ENCODE peak calls at places on chromosomes 5 and 9, in four cellular contexts. N is right cardiac atrium, H is heart right ventricle, R is lung. U is an unnamed sample.

GRCh38 chr9:135708164-135708563 is 6.2 kb downstream of the KCNT1 start:
- DNase-seq in R (no peak), N (no peak), H (no peak), U (no peak)

GRCh38 chr9:110337727-110338522 is at the start of gene TXNDC8:
- DNase-seq in H (no peak), R (no peak), N (no peak), U (no peak)

GRCh38 chr9:111852291-111852690 is 44.3 kb upstream of the UGCG start:
- DNase-seq in N (no peak), H (no peak), R (no peak), U (no peak)

GRCh38 chr9:7536310-7536939 is 263.2 kb downstream of the DMAC1 start:
- DNase-seq in R (peak; percentile 44), H (peak; percentile 16), N (peak; percentile 57), U (peak; percentile 78)

GRCh38 chr5:10229306-10230048 is 20.2 kb downstream of the ATPSCKMT start:
- DNase-seq in N (no peak), R (no peak), H (no peak), U (no peak)

GRCh38 chr9:80635065-80635464 is 1054.3 kb downstream of the TLE1 start:
- DNase-seq in N (no peak), R (no peak), H (no peak), U (no peak)

GRCh38 chr5:7397005-7397546 is 1.1 kb downstream of the ADCY2 start:
- DNase-seq in N (no peak), R (no peak), H (no peak), U (peak; percentile 49)

GRCh38 chr5:126503602-126504104 is 80.4 kb downstream of the GRAMD2B start:
- DNase-seq in N (peak; percentile 79), R (no peak), H (no peak), U (peak; percentile 64)

GRCh38 chr5:168568738-168569137 is 10.4 kb downstream of the PANK3 start:
- DNase-seq in R (no peak), H (no peak), N (no peak), U (no peak)

GRCh38 chr9:132497731-132498130 is 84.7 kb upstream of the BARHL1 start:
- DNase-seq in H (no peak), N (no peak), R (no peak), U (no peak)

GRCh38 chr9:97388721-97389238 is 23.1 kb upstream of the TDRD7 start:
- DNase-seq in N (no peak), H (no peak), R (no peak), U (peak; percentile 6)

GRCh38 chr9:83220737-83221136 is 157.8 kb upstream of the RASEF start:
- DNase-seq in N (no peak), R (no peak), H (no peak), U (peak; percentile 46)

GRCh38 chr5:54522080-54522479 is 4.5 kb downstream of the SNX18 start:
- DNase-seq in N (no peak), H (no peak), R (no peak), U (no peak)
- H3K4me1 ChIP-seq in N (peaks cover 15% of the 10 kb centered on the region), H (peaks cover 66% of the 10 kb centered on the region), R (peaks cover 24% of the 10 kb centered on the region), U (peaks cover 38% of the 10 kb centered on the region)

DNA sequence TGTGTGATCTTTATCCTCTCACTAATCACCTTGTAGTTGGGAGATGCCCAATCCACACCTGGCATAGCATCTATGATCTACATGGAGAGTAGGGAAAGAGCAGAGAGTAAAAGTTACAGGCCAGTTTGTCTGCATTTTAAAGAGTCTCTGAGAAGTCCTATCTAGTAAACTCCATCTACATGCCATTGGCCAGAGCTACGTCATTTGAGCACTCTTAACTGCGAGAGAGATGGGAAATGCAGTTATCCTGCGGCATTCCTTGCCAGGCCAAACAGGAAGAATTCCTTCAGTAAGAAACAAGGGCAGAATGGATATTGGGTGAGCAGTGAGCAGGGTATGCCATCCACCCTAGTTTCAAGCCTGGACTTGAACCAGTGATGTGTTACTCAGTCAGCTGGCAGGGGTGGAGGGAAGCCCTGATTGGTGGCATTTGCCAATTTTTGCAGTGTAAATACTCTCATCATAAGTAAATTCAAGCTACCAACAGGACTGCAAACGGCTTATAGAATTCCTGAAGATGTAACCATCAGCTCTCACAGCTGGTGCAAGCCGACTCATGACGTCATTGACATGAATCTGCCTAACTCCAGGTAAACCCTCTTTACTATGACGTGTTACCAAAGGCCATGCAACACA is 156.8 kb upstream of the MSX2 start:
- DNase-seq in N (no peak), R (no peak), H (no peak), U (no peak)
- H3K27me3 ChIP-seq in N (no peaks in the 10 kb centered on the region), R (no peaks in the 10 kb centered on the region), H (no peaks in the 10 kb centered on the region), U (no peaks in the 10 kb centered on the region)

GRCh38 chr5:177134653-177135225 is 1.2 kb downstream of the NSD1 start:
- DNase-seq in R (no peak), N (peak; percentile 3), H (no peak), U (no peak)

GRCh38 chr5:177131711-177132503 is 1.7 kb upstream of the NSD1 start:
- DNase-seq in R (no peak), H (peak; percentile 39), N (peak; percentile 79), U (peak; percentile 48)

GRCh38 chr5:177133845-177134652 is 476 bp downstream of the NSD1 start:
- DNase-seq in N (peak; percentile 83), R (peak; percentile 45), H (peak; percentile 58), U (peak; percentile 40)

GRCh38 chr5:177132504-177133118 is 962 bp upstream of the NSD1 start:
- DNase-seq in N (peak; percentile 67), R (no peak), H (peak; percentile 36), U (peak; percentile 51)

DNA sequence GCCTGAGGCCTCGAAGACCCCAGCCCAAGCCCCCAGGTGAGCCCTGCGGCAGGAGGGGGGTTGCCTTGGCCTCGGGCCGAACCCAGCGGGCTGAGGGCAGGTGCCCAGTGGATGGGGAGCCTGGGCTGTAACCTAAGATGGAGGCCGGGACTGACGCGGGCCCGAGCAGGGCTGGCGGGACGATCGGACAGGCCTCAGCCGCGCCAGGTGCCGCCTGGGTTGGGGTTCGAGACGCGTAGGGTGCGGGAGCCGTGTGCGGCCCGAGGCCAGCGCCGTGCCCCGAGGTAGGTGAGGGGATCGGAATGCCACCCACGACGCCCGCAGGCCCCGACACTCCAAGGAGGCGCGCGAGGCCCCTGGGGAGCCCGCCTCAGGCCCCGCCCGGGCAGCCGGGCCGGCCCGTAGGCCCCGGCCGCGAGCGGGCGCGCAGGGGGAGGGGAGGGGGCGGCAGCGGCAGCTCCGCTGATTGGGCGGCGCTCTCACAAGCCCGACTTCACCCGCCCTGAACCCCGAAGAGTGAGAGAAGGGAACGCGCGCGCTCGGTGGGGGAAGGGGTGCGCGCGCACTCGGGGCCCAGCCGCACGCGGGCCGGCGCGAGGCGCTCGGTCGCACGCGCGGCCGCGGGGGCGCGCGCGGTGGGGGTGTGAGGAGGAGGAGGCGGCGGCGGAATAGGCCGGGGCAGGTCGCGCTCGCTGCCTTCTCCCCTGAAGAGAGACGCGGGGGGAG is at the start of gene NSD1:
- DNase-seq in N (peak; percentile 97), H (peak; percentile 90), R (peak; percentile 90), U (peak; percentile 95)
- H3K4me1 ChIP-seq in N (peaks cover 9% of the 10 kb centered on the region), H (peaks cover 37% of the 10 kb centered on the region), R (peaks cover 13% of the 10 kb centered on the region), U (peaks cover 10% of the 10 kb centered on the region)

GRCh38 chr5:96637191-96637590 is 25.0 kb upstream of the CAST start:
- DNase-seq in N (no peak), R (no peak), H (no peak), U (no peak)

GRCh38 chr5:96638566-96638965 is 23.6 kb upstream of the CAST start:
- DNase-seq in R (no peak), H (no peak), N (no peak), U (no peak)

GRCh38 chr5:96641922-96642640 is 20.1 kb upstream of the CAST start:
- DNase-seq in H (no peak), R (no peak), N (no peak), U (no peak)

GRCh38 chr5:96641368-96641767 is 20.8 kb upstream of the CAST start:
- DNase-seq in H (no peak), N (no peak), R (no peak), U (no peak)

DNA sequence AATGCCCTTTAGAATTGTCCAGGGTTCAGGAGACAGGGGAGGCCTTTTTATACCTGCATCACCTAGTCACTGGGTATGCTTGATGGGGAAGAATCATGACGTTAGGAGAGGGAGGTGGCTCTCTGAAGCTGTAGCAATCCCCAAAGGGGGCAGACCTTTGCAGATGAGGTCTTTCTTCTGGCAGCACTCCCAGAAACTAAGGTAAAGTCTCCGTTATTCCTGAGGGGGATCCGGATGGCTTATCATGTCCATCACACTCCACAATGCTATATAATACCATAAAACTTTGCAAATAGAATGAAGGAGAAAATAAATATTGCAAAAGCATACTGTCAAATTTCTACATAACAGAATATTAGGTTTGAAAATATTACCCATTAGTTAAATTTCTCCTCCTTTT is 21.5 kb upstream of the CAST start:
- DNase-seq in R (no peak), N (no peak), H (no peak), U (no peak)
- H3K27me3 ChIP-seq in R (no peaks in the 10 kb centered on the region), N (no peaks in the 10 kb centered on the region), H (no peaks in the 10 kb centered on the region), U (no peaks in the 10 kb centered on the region)

DNA sequence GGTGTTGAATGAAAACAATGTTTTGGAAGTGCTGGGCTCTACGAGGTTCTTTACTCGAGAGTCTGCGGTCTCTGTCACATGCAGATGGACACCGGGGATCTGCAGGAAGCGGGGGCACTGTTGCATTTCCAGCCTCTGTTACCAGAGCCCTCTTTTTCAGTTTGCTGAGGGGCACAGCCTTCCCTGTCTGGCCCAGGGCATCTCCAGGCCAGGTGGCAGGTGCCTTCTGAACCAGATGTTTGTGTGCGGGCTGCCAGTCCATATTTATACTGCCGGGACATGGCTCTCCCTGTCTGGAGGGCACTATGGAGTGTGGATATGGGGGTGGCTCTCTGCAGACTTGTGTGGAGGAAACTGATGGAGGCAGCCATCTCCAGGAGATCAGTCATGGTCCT is 18.7 kb upstream of the POMT1 start:
- DNase-seq in H (no peak), R (no peak), N (no peak), U (no peak)
- H3K4me1 ChIP-seq in H (peaks cover 42% of the 10 kb centered on the region), R (no peaks in the 10 kb centered on the region), N (peaks cover 4% of the 10 kb centered on the region), U (no peaks in the 10 kb centered on the region)

GRCh38 chr5:1444361-1445189 is 665 bp downstream of the SLC6A3 start:
- DNase-seq in N (no peak), R (no peak), H (no peak), U (no peak)

GRCh38 chr5:1447772-1448361 is 2.6 kb upstream of the SLC6A3 start:
- DNase-seq in H (no peak), R (no peak), N (no peak), U (no peak)

GRCh38 chr5:1445313-1445894 is at the start of gene SLC6A3:
- DNase-seq in R (no peak), N (peak; percentile 75), H (no peak), U (peak; percentile 46)

GRCh38 chr5:1446602-1447343 is 1.5 kb upstream of the SLC6A3 start:
- DNase-seq in H (no peak), R (no peak), N (no peak), U (no peak)

DNA sequence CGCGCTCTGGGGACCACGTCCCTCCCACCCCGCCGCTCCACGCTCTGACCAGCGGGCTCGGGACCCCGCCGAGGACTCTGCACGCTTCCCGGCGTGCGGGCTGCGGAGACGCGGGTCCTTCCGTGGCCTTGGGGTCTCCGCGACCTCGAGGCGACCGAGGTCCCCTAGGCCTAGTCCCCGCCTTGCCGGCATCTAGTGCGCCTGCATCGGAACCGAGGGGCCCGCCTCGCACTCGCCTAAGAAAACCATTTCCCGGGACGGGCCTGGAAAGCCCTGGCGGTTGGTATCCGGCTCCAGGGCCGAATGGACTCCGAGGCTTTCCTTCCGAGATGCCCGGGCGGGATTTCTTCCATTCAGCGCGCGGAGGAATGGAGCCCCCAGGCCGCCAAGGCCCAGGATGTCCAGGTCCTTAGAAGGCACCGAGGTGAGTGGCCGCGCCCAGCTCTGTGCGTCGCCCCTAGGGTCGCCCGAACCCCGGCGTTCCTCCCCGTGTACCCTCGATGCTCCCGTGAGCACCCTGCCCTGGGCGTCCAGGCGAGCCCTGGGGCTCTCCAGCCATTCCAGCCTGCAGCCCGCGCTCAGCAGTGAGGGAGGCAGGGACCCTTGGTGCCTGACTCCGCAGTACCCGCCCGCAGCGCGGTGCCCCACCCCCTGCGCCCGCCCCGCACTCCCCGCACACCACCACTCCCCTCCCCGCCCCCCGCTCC is 808 bp upstream of the SLC6A3 start:
- DNase-seq in R (no peak), N (no peak), H (no peak), U (no peak)
- H3K27me3 ChIP-seq in R (peaks cover 6% of the 10 kb centered on the region), N (no peaks in the 10 kb centered on the region), H (peaks cover 90% of the 10 kb centered on the region), U (no peaks in the 10 kb centered on the region)